ENCODE peak calls at places on chromosomes 7 and 10, in eight cellular contexts. One of them, this sample, is unnamed.

GRCh38 chr7:80286611-80287010 is 152.0 kb downstream of the GNAI1 start:
- DNase-seq in CD4-positive, alpha-beta T cell: no peak
- DNase-seq in IMR-90: no peak
- DNase-seq in uterus: no peak
- DNase-seq in esophagus squamous epithelium: no peak
- DNase-seq in MM.1S: no peak
- DNase-seq in fibroblast of lung: no peak
- DNase-seq in right cardiac atrium: no peak
- DNase-seq in this sample: no peak

GRCh38 chr7:114082934-114083647 is 164.3 kb upstream of the PPP1R3A start:
- DNase-seq in CD4-positive, alpha-beta T cell: no peak
- DNase-seq in IMR-90: no peak
- DNase-seq in uterus: peak; percentile 32
- DNase-seq in esophagus squamous epithelium: no peak
- DNase-seq in MM.1S: no peak
- DNase-seq in fibroblast of lung: peak; percentile 47
- DNase-seq in right cardiac atrium: peak; percentile 69
- DNase-seq in this sample: no peak

GRCh38 chr10:15518256-15518655 is 147.2 kb upstream of the FAM171A1 start:
- DNase-seq in CD4-positive, alpha-beta T cell: no peak
- DNase-seq in IMR-90: no peak
- DNase-seq in uterus: no peak
- DNase-seq in esophagus squamous epithelium: no peak
- DNase-seq in MM.1S: no peak
- DNase-seq in fibroblast of lung: peak; percentile 12
- DNase-seq in right cardiac atrium: no peak
- DNase-seq in this sample: peak; percentile 49

GRCh38 chr7:66376264-66376945 is 171.3 kb downstream of the TPST1 start:
- DNase-seq in CD4-positive, alpha-beta T cell: no peak
- DNase-seq in IMR-90: no peak
- DNase-seq in uterus: no peak
- DNase-seq in esophagus squamous epithelium: no peak
- DNase-seq in MM.1S: no peak
- DNase-seq in fibroblast of lung: no peak
- DNase-seq in right cardiac atrium: peak; percentile 46
- DNase-seq in this sample: no peak

GRCh38 chr7:4613855-4614548 is 68.1 kb upstream of the FOXK1 start:
- DNase-seq in CD4-positive, alpha-beta T cell: no peak
- DNase-seq in IMR-90: peak; percentile 75
- DNase-seq in uterus: no peak
- DNase-seq in esophagus squamous epithelium: no peak
- DNase-seq in MM.1S: no peak
- DNase-seq in fibroblast of lung: peak; percentile 87
- DNase-seq in right cardiac atrium: peak; percentile 63
- DNase-seq in this sample: no peak

GRCh38 chr7:48298779-48299178 is 127.5 kb downstream of the ABCA13 start:
- DNase-seq in CD4-positive, alpha-beta T cell: no peak
- DNase-seq in IMR-90: peak; percentile 84
- DNase-seq in uterus: no peak
- DNase-seq in esophagus squamous epithelium: no peak
- DNase-seq in MM.1S: peak; percentile 45
- DNase-seq in fibroblast of lung: no peak
- DNase-seq in right cardiac atrium: no peak
- DNase-seq in this sample: no peak

GRCh38 chr7:38858281-38858884 is 50.6 kb downstream of the VPS41 start:
- DNase-seq in CD4-positive, alpha-beta T cell: no peak
- DNase-seq in IMR-90: peak; percentile 81
- DNase-seq in uterus: no peak
- DNase-seq in esophagus squamous epithelium: no peak
- DNase-seq in MM.1S: no peak
- DNase-seq in fibroblast of lung: peak; percentile 54
- DNase-seq in right cardiac atrium: no peak
- DNase-seq in this sample: peak; percentile 13

GRCh38 chr10:43045246-43045621 is 31.6 kb upstream of the RET start:
- DNase-seq in CD4-positive, alpha-beta T cell: no peak
- DNase-seq in IMR-90: no peak
- DNase-seq in uterus: peak; percentile 3
- DNase-seq in esophagus squamous epithelium: no peak
- DNase-seq in MM.1S: no peak
- DNase-seq in fibroblast of lung: no peak
- DNase-seq in right cardiac atrium: no peak
- DNase-seq in this sample: no peak

GRCh38 chr10:77297370-77297692 is 340.3 kb downstream of the KCNMA1 start:
- DNase-seq in CD4-positive, alpha-beta T cell: no peak
- DNase-seq in IMR-90: peak; percentile 76
- DNase-seq in uterus: peak; percentile 40
- DNase-seq in esophagus squamous epithelium: no peak
- DNase-seq in MM.1S: no peak
- DNase-seq in fibroblast of lung: peak; percentile 68
- DNase-seq in right cardiac atrium: no peak
- DNase-seq in this sample: no peak

GRCh38 chr10:62424026-62424425 is 49.9 kb downstream of the ZNF365 start:
- DNase-seq in CD4-positive, alpha-beta T cell: no peak
- DNase-seq in IMR-90: no peak
- DNase-seq in uterus: no peak
- DNase-seq in esophagus squamous epithelium: no peak
- DNase-seq in MM.1S: no peak
- DNase-seq in fibroblast of lung: peak; percentile 19
- DNase-seq in right cardiac atrium: no peak
- DNase-seq in this sample: no peak

GRCh38 chr10:77629775-77630565 is 7.6 kb downstream of the KCNMA1 start:
- DNase-seq in CD4-positive, alpha-beta T cell: no peak
- DNase-seq in IMR-90: peak; percentile 36
- DNase-seq in uterus: no peak
- DNase-seq in esophagus squamous epithelium: no peak
- DNase-seq in MM.1S: no peak
- DNase-seq in fibroblast of lung: peak; percentile 50
- DNase-seq in right cardiac atrium: no peak
- DNase-seq in this sample: no peak

GRCh38 chr10:128297709-128298457 is 171.7 kb upstream of the MKI67 start:
- DNase-seq in CD4-positive, alpha-beta T cell: no peak
- DNase-seq in IMR-90: no peak
- DNase-seq in uterus: no peak
- DNase-seq in esophagus squamous epithelium: no peak
- DNase-seq in MM.1S: no peak
- DNase-seq in fibroblast of lung: no peak
- DNase-seq in right cardiac atrium: peak; percentile 73
- DNase-seq in this sample: no peak

GRCh38 chr10:128295003-128295402 is 168.8 kb upstream of the MKI67 start:
- DNase-seq in CD4-positive, alpha-beta T cell: no peak
- DNase-seq in IMR-90: no peak
- DNase-seq in uterus: no peak
- DNase-seq in esophagus squamous epithelium: no peak
- DNase-seq in MM.1S: no peak
- DNase-seq in fibroblast of lung: no peak
- DNase-seq in right cardiac atrium: no peak
- DNase-seq in this sample: no peak

DNA sequence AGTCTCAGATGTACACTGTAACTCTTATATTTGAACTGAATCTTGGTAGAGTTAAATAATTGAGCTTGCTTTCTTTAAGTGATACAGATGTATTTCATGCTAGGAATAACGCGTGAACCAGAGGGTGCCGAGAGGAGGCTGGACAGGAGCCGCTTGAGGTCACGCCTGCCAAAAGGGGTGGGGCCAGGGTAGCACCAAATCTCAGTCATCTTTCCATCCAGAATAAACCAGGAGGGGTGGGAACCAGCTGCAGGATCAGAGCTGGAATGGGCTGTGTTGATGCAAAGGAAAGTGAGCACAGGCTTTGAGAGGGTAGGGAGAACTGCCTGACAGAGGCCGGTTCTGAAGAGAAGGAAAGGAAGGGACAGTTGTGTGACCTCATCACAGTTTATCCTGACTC is 170.4 kb upstream of the MKI67 start:
- DNase-seq in CD4-positive, alpha-beta T cell: no peak
- DNase-seq in IMR-90: no peak
- DNase-seq in uterus: no peak
- DNase-seq in esophagus squamous epithelium: no peak
- DNase-seq in MM.1S: no peak
- DNase-seq in fibroblast of lung: no peak
- DNase-seq in right cardiac atrium: peak; percentile 88
- DNase-seq in this sample: no peak
- H3K27me3 ChIP-seq in CD4-positive, alpha-beta T cell: no peaks in the 10 kb centered on the region
- H3K27me3 ChIP-seq in IMR-90: no peaks in the 10 kb centered on the region
- H3K27me3 ChIP-seq in uterus: no peaks in the 10 kb centered on the region
- H3K27me3 ChIP-seq in esophagus squamous epithelium: no peaks in the 10 kb centered on the region
- H3K27me3 ChIP-seq in MM.1S: no peaks in the 10 kb centered on the region
- H3K27me3 ChIP-seq in fibroblast of lung: no peaks in the 10 kb centered on the region
- H3K27me3 ChIP-seq in right cardiac atrium: no peaks in the 10 kb centered on the region
- H3K27me3 ChIP-seq in this sample: no peaks in the 10 kb centered on the region

GRCh38 chr7:128919881-128920789 is 9.6 kb upstream of the KCP start:
- DNase-seq in CD4-positive, alpha-beta T cell: no peak
- DNase-seq in IMR-90: no peak
- DNase-seq in uterus: no peak
- DNase-seq in esophagus squamous epithelium: no peak
- DNase-seq in MM.1S: no peak
- DNase-seq in fibroblast of lung: no peak
- DNase-seq in right cardiac atrium: peak; percentile 28
- DNase-seq in this sample: no peak
- H3K27me3 ChIP-seq in CD4-positive, alpha-beta T cell: peaks cover 14% of the 10 kb centered on the region
- H3K27me3 ChIP-seq in IMR-90: peaks cover 81% of the 10 kb centered on the region
- H3K27me3 ChIP-seq in uterus: no peaks in the 10 kb centered on the region
- H3K27me3 ChIP-seq in esophagus squamous epithelium: no peaks in the 10 kb centered on the region
- H3K27me3 ChIP-seq in MM.1S: no peaks in the 10 kb centered on the region
- H3K27me3 ChIP-seq in fibroblast of lung: peaks cover 42% of the 10 kb centered on the region
- H3K27me3 ChIP-seq in right cardiac atrium: no peaks in the 10 kb centered on the region
- H3K27me3 ChIP-seq in this sample: peaks cover 34% of the 10 kb centered on the region

DNA sequence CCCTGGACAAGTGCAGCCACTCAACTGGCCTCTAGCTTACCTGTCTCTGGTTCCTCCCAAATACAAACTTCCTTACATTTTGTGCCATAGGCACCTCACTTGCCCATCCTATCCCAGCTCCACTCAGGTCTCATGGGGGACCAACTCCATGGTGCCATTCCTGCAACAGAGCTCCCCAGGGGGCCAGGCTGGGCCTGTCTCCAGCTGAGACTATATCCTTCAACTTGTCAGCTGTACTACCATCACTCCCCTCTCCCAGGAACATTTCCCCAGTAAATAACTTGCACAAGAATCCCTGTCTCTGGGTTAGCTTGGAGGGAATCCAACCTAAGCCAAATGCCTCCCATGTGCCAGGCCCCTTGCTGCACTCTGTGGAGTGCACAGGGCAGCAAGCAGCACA is 33.2 kb downstream of the FRMPD2 start:
- DNase-seq in CD4-positive, alpha-beta T cell: no peak
- DNase-seq in IMR-90: no peak
- DNase-seq in uterus: no peak
- DNase-seq in esophagus squamous epithelium: no peak
- DNase-seq in MM.1S: no peak
- DNase-seq in fibroblast of lung: no peak
- DNase-seq in right cardiac atrium: no peak
- DNase-seq in this sample: no peak
- H3K27me3 ChIP-seq in CD4-positive, alpha-beta T cell: no peaks in the 10 kb centered on the region
- H3K27me3 ChIP-seq in IMR-90: peaks cover 35% of the 10 kb centered on the region
- H3K27me3 ChIP-seq in uterus: no peaks in the 10 kb centered on the region
- H3K27me3 ChIP-seq in esophagus squamous epithelium: no peaks in the 10 kb centered on the region
- H3K27me3 ChIP-seq in MM.1S: no peaks in the 10 kb centered on the region
- H3K27me3 ChIP-seq in fibroblast of lung: no peaks in the 10 kb centered on the region
- H3K27me3 ChIP-seq in right cardiac atrium: no peaks in the 10 kb centered on the region
- H3K27me3 ChIP-seq in this sample: peaks cover 10% of the 10 kb centered on the region

GRCh38 chr10:133236411-133237240 is 1.0 kb upstream of the VENTX start:
- DNase-seq in CD4-positive, alpha-beta T cell: no peak
- DNase-seq in IMR-90: no peak
- DNase-seq in uterus: no peak
- DNase-seq in esophagus squamous epithelium: no peak
- DNase-seq in MM.1S: no peak
- DNase-seq in fibroblast of lung: no peak
- DNase-seq in right cardiac atrium: peak; percentile 63
- DNase-seq in this sample: no peak
- H3K27me3 ChIP-seq in CD4-positive, alpha-beta T cell: peaks cover 58% of the 10 kb centered on the region
- H3K27me3 ChIP-seq in IMR-90: peaks cover 80% of the 10 kb centered on the region
- H3K27me3 ChIP-seq in uterus: peaks cover 22% of the 10 kb centered on the region
- H3K27me3 ChIP-seq in esophagus squamous epithelium: peaks cover 22% of the 10 kb centered on the region
- H3K27me3 ChIP-seq in MM.1S: peaks cover 78% of the 10 kb centered on the region
- H3K27me3 ChIP-seq in fibroblast of lung: peaks cover 48% of the 10 kb centered on the region
- H3K27me3 ChIP-seq in right cardiac atrium: no peaks in the 10 kb centered on the region
- H3K27me3 ChIP-seq in this sample: peaks cover 28% of the 10 kb centered on the region

This sample was measured in BJ.